ENCODE peak calls at places on chromosomes 12 and 14, in five cellular contexts. One of them, this sample, is unnamed.

GRCh38 chr14:83096092-83096491 is 1562.4 kb upstream of the SEL1L start:
- DNase-seq in activated T-cell treated with anti-CD3 and anti-CD28 coated beads for 1 hour: no peak
- DNase-seq in stimulated activated CD4-positive, alpha-beta T cell treated with anti-CD3 and anti-CD28 coated beads, Interleukin-2, amount 100 ng/mL, for 48 hours: no peak
- DNase-seq in cardiac fibroblast: no peak
- DNase-seq in Right ventricle myocardium superior: no peak
- DNase-seq in this sample: no peak

GRCh38 chr12:51752490-51752889 is 96.0 kb downstream of the FIGNL2 start:
- DNase-seq in activated T-cell treated with anti-CD3 and anti-CD28 coated beads for 1 hour: no peak
- DNase-seq in stimulated activated CD4-positive, alpha-beta T cell treated with anti-CD3 and anti-CD28 coated beads, Interleukin-2, amount 100 ng/mL, for 48 hours: no peak
- DNase-seq in cardiac fibroblast: peak; percentile 81
- DNase-seq in Right ventricle myocardium superior: peak; percentile 80
- DNase-seq in this sample: peak; percentile 55

GRCh38 chr12:14723763-14724162 is 27.4 kb upstream of the GUCY2C start:
- DNase-seq in activated T-cell treated with anti-CD3 and anti-CD28 coated beads for 1 hour: peak; percentile 40
- DNase-seq in stimulated activated CD4-positive, alpha-beta T cell treated with anti-CD3 and anti-CD28 coated beads, Interleukin-2, amount 100 ng/mL, for 48 hours: peak; percentile 50
- DNase-seq in cardiac fibroblast: peak; percentile 77
- DNase-seq in Right ventricle myocardium superior: peak; percentile 57
- DNase-seq in this sample: peak; percentile 34

GRCh38 chr14:100440758-100441203 is 117.6 kb downstream of the SLC25A47 start:
- DNase-seq in activated T-cell treated with anti-CD3 and anti-CD28 coated beads for 1 hour: no peak
- DNase-seq in stimulated activated CD4-positive, alpha-beta T cell treated with anti-CD3 and anti-CD28 coated beads, Interleukin-2, amount 100 ng/mL, for 48 hours: no peak
- DNase-seq in cardiac fibroblast: peak; percentile 47
- DNase-seq in Right ventricle myocardium superior: no peak
- DNase-seq in this sample: peak; percentile 60

GRCh38 chr14:63964063-63964462 is 111.3 kb downstream of the SYNE2 start:
- DNase-seq in activated T-cell treated with anti-CD3 and anti-CD28 coated beads for 1 hour: no peak
- DNase-seq in stimulated activated CD4-positive, alpha-beta T cell treated with anti-CD3 and anti-CD28 coated beads, Interleukin-2, amount 100 ng/mL, for 48 hours: no peak
- DNase-seq in cardiac fibroblast: no peak
- DNase-seq in Right ventricle myocardium superior: no peak
- DNase-seq in this sample: no peak

GRCh38 chr12:45732250-45732649 is 2.7 kb downstream of the ARID2 start:
- DNase-seq in activated T-cell treated with anti-CD3 and anti-CD28 coated beads for 1 hour: no peak
- DNase-seq in stimulated activated CD4-positive, alpha-beta T cell treated with anti-CD3 and anti-CD28 coated beads, Interleukin-2, amount 100 ng/mL, for 48 hours: no peak
- DNase-seq in cardiac fibroblast: peak; percentile 16
- DNase-seq in Right ventricle myocardium superior: no peak
- DNase-seq in this sample: no peak

GRCh38 chr12:89960607-89961394 is 252.2 kb upstream of the ATP2B1 start:
- DNase-seq in activated T-cell treated with anti-CD3 and anti-CD28 coated beads for 1 hour: no peak
- DNase-seq in stimulated activated CD4-positive, alpha-beta T cell treated with anti-CD3 and anti-CD28 coated beads, Interleukin-2, amount 100 ng/mL, for 48 hours: no peak
- DNase-seq in cardiac fibroblast: peak; percentile 26
- DNase-seq in Right ventricle myocardium superior: no peak
- DNase-seq in this sample: peak; percentile 89

GRCh38 chr14:100723135-100723883 is 3.4 kb upstream of the DLK1 start:
- DNase-seq in activated T-cell treated with anti-CD3 and anti-CD28 coated beads for 1 hour: no peak
- DNase-seq in stimulated activated CD4-positive, alpha-beta T cell treated with anti-CD3 and anti-CD28 coated beads, Interleukin-2, amount 100 ng/mL, for 48 hours: no peak
- DNase-seq in cardiac fibroblast: no peak
- DNase-seq in Right ventricle myocardium superior: no peak
- DNase-seq in this sample: no peak

GRCh38 chr12:10968765-10969456 is 17.8 kb downstream of the TAS2R50 start:
- DNase-seq in activated T-cell treated with anti-CD3 and anti-CD28 coated beads for 1 hour: no peak
- DNase-seq in stimulated activated CD4-positive, alpha-beta T cell treated with anti-CD3 and anti-CD28 coated beads, Interleukin-2, amount 100 ng/mL, for 48 hours: no peak
- DNase-seq in cardiac fibroblast: peak; percentile 92
- DNase-seq in Right ventricle myocardium superior: peak; percentile 45
- DNase-seq in this sample: no peak

GRCh38 chr12:29222200-29222599 is 73.1 kb downstream of the FAR2 start:
- DNase-seq in activated T-cell treated with anti-CD3 and anti-CD28 coated beads for 1 hour: no peak
- DNase-seq in stimulated activated CD4-positive, alpha-beta T cell treated with anti-CD3 and anti-CD28 coated beads, Interleukin-2, amount 100 ng/mL, for 48 hours: no peak
- DNase-seq in cardiac fibroblast: no peak
- DNase-seq in Right ventricle myocardium superior: no peak
- DNase-seq in this sample: no peak

GRCh38 chr14:94171208-94171607 is 2.9 kb upstream of the PPP4R4 start:
- DNase-seq in activated T-cell treated with anti-CD3 and anti-CD28 coated beads for 1 hour: no peak
- DNase-seq in stimulated activated CD4-positive, alpha-beta T cell treated with anti-CD3 and anti-CD28 coated beads, Interleukin-2, amount 100 ng/mL, for 48 hours: no peak
- DNase-seq in cardiac fibroblast: no peak
- DNase-seq in Right ventricle myocardium superior: no peak
- DNase-seq in this sample: peak; percentile 23

GRCh38 chr12:108888031-108888430 is 8.1 kb downstream of the DAO start:
- DNase-seq in activated T-cell treated with anti-CD3 and anti-CD28 coated beads for 1 hour: no peak
- DNase-seq in stimulated activated CD4-positive, alpha-beta T cell treated with anti-CD3 and anti-CD28 coated beads, Interleukin-2, amount 100 ng/mL, for 48 hours: no peak
- DNase-seq in cardiac fibroblast: no peak
- DNase-seq in Right ventricle myocardium superior: no peak
- DNase-seq in this sample: peak; percentile 11

GRCh38 chr12:32448581-32448980 is 49.2 kb downstream of the FGD4 start:
- DNase-seq in activated T-cell treated with anti-CD3 and anti-CD28 coated beads for 1 hour: no peak
- DNase-seq in stimulated activated CD4-positive, alpha-beta T cell treated with anti-CD3 and anti-CD28 coated beads, Interleukin-2, amount 100 ng/mL, for 48 hours: no peak
- DNase-seq in cardiac fibroblast: no peak
- DNase-seq in Right ventricle myocardium superior: no peak
- DNase-seq in this sample: peak; percentile 60

GRCh38 chr12:49883065-49883464 is 20.6 kb downstream of the FAIM2 start:
- DNase-seq in activated T-cell treated with anti-CD3 and anti-CD28 coated beads for 1 hour: no peak
- DNase-seq in stimulated activated CD4-positive, alpha-beta T cell treated with anti-CD3 and anti-CD28 coated beads, Interleukin-2, amount 100 ng/mL, for 48 hours: no peak
- DNase-seq in cardiac fibroblast: no peak
- DNase-seq in Right ventricle myocardium superior: no peak
- DNase-seq in this sample: no peak

GRCh38 chr12:95838125-95838524 is 20.6 kb upstream of the SNRPF start:
- DNase-seq in activated T-cell treated with anti-CD3 and anti-CD28 coated beads for 1 hour: no peak
- DNase-seq in stimulated activated CD4-positive, alpha-beta T cell treated with anti-CD3 and anti-CD28 coated beads, Interleukin-2, amount 100 ng/mL, for 48 hours: no peak
- DNase-seq in cardiac fibroblast: peak; percentile 53
- DNase-seq in Right ventricle myocardium superior: no peak
- DNase-seq in this sample: peak; percentile 40

GRCh38 chr12:15599266-15600037 is 189.7 kb downstream of the EPS8 start:
- DNase-seq in activated T-cell treated with anti-CD3 and anti-CD28 coated beads for 1 hour: no peak
- DNase-seq in stimulated activated CD4-positive, alpha-beta T cell treated with anti-CD3 and anti-CD28 coated beads, Interleukin-2, amount 100 ng/mL, for 48 hours: no peak
- DNase-seq in cardiac fibroblast: peak; percentile 97
- DNase-seq in Right ventricle myocardium superior: no peak
- DNase-seq in this sample: peak; percentile 62

GRCh38 chr14:70655110-70655826 is 13.6 kb downstream of the TTC9 start:
- DNase-seq in activated T-cell treated with anti-CD3 and anti-CD28 coated beads for 1 hour: peak; percentile 61
- DNase-seq in stimulated activated CD4-positive, alpha-beta T cell treated with anti-CD3 and anti-CD28 coated beads, Interleukin-2, amount 100 ng/mL, for 48 hours: peak; percentile 45
- DNase-seq in cardiac fibroblast: no peak
- DNase-seq in Right ventricle myocardium superior: no peak
- DNase-seq in this sample: peak; percentile 42

GRCh38 chr12:96311191-96311590 is 89.0 kb downstream of the CDK17 start:
- DNase-seq in activated T-cell treated with anti-CD3 and anti-CD28 coated beads for 1 hour: no peak
- DNase-seq in stimulated activated CD4-positive, alpha-beta T cell treated with anti-CD3 and anti-CD28 coated beads, Interleukin-2, amount 100 ng/mL, for 48 hours: no peak
- DNase-seq in cardiac fibroblast: no peak
- DNase-seq in Right ventricle myocardium superior: no peak
- DNase-seq in this sample: no peak

GRCh38 chr12:98416845-98417244 is 98.5 kb upstream of the TMPO start:
- DNase-seq in activated T-cell treated with anti-CD3 and anti-CD28 coated beads for 1 hour: no peak
- DNase-seq in stimulated activated CD4-positive, alpha-beta T cell treated with anti-CD3 and anti-CD28 coated beads, Interleukin-2, amount 100 ng/mL, for 48 hours: no peak
- DNase-seq in cardiac fibroblast: peak; percentile 82
- DNase-seq in Right ventricle myocardium superior: no peak
- DNase-seq in this sample: no peak

GRCh38 chr12:128269108-128269713 is 2.2 kb downstream of the TMEM132C start:
- DNase-seq in activated T-cell treated with anti-CD3 and anti-CD28 coated beads for 1 hour: no peak
- DNase-seq in stimulated activated CD4-positive, alpha-beta T cell treated with anti-CD3 and anti-CD28 coated beads, Interleukin-2, amount 100 ng/mL, for 48 hours: no peak
- DNase-seq in cardiac fibroblast: no peak
- DNase-seq in Right ventricle myocardium superior: no peak
- DNase-seq in this sample: no peak

GRCh38 chr12:8953773-8954402 is 4.4 kb upstream of the M6PR start:
- DNase-seq in activated T-cell treated with anti-CD3 and anti-CD28 coated beads for 1 hour: no peak
- DNase-seq in stimulated activated CD4-positive, alpha-beta T cell treated with anti-CD3 and anti-CD28 coated beads, Interleukin-2, amount 100 ng/mL, for 48 hours: no peak
- DNase-seq in cardiac fibroblast: no peak
- DNase-seq in Right ventricle myocardium superior: no peak
- DNase-seq in this sample: no peak

GRCh38 chr14:60738843-60739508 is 4.4 kb downstream of the MNAT1 start:
- DNase-seq in activated T-cell treated with anti-CD3 and anti-CD28 coated beads for 1 hour: no peak
- DNase-seq in stimulated activated CD4-positive, alpha-beta T cell treated with anti-CD3 and anti-CD28 coated beads, Interleukin-2, amount 100 ng/mL, for 48 hours: no peak
- DNase-seq in cardiac fibroblast: peak; percentile 23
- DNase-seq in Right ventricle myocardium superior: no peak
- DNase-seq in this sample: no peak

GRCh38 chr12:125988545-125988944 is 923.3 kb downstream of the AACS start:
- DNase-seq in activated T-cell treated with anti-CD3 and anti-CD28 coated beads for 1 hour: no peak
- DNase-seq in stimulated activated CD4-positive, alpha-beta T cell treated with anti-CD3 and anti-CD28 coated beads, Interleukin-2, amount 100 ng/mL, for 48 hours: no peak
- DNase-seq in cardiac fibroblast: no peak
- DNase-seq in Right ventricle myocardium superior: no peak
- DNase-seq in this sample: no peak

GRCh38 chr12:6341439-6342139 is at the start of gene TNFRSF1A:
- DNase-seq in activated T-cell treated with anti-CD3 and anti-CD28 coated beads for 1 hour: no peak
- DNase-seq in stimulated activated CD4-positive, alpha-beta T cell treated with anti-CD3 and anti-CD28 coated beads, Interleukin-2, amount 100 ng/mL, for 48 hours: no peak
- DNase-seq in cardiac fibroblast: peak; percentile 92
- DNase-seq in Right ventricle myocardium superior: peak; percentile 83
- DNase-seq in this sample: peak; percentile 85

GRCh38 chr12:117926391-117926899 is 42.3 kb downstream of the KSR2 start:
- DNase-seq in activated T-cell treated with anti-CD3 and anti-CD28 coated beads for 1 hour: no peak
- DNase-seq in stimulated activated CD4-positive, alpha-beta T cell treated with anti-CD3 and anti-CD28 coated beads, Interleukin-2, amount 100 ng/mL, for 48 hours: no peak
- DNase-seq in cardiac fibroblast: no peak
- DNase-seq in Right ventricle myocardium superior: no peak
- DNase-seq in this sample: no peak

GRCh38 chr14:68727315-68728078 is 65.4 kb downstream of the ZFP36L1 start:
- DNase-seq in activated T-cell treated with anti-CD3 and anti-CD28 coated beads for 1 hour: no peak
- DNase-seq in stimulated activated CD4-positive, alpha-beta T cell treated with anti-CD3 and anti-CD28 coated beads, Interleukin-2, amount 100 ng/mL, for 48 hours: no peak
- DNase-seq in cardiac fibroblast: no peak
- DNase-seq in Right ventricle myocardium superior: no peak
- DNase-seq in this sample: no peak

GRCh38 chr12:56220611-56221232 is 1.0 kb downstream of the RNF41 start:
- DNase-seq in activated T-cell treated with anti-CD3 and anti-CD28 coated beads for 1 hour: no peak
- DNase-seq in stimulated activated CD4-positive, alpha-beta T cell treated with anti-CD3 and anti-CD28 coated beads, Interleukin-2, amount 100 ng/mL, for 48 hours: no peak
- DNase-seq in cardiac fibroblast: peak; percentile 73
- DNase-seq in Right ventricle myocardium superior: no peak
- DNase-seq in this sample: no peak

GRCh38 chr12:54861927-54862326 is 7.6 kb downstream of the MUCL1 start:
- DNase-seq in activated T-cell treated with anti-CD3 and anti-CD28 coated beads for 1 hour: no peak
- DNase-seq in stimulated activated CD4-positive, alpha-beta T cell treated with anti-CD3 and anti-CD28 coated beads, Interleukin-2, amount 100 ng/mL, for 48 hours: no peak
- DNase-seq in cardiac fibroblast: no peak
- DNase-seq in Right ventricle myocardium superior: no peak
- DNase-seq in this sample: no peak

GRCh38 chr12:3483089-3483488 is 7.9 kb upstream of the PRMT8 start:
- DNase-seq in activated T-cell treated with anti-CD3 and anti-CD28 coated beads for 1 hour: no peak
- DNase-seq in stimulated activated CD4-positive, alpha-beta T cell treated with anti-CD3 and anti-CD28 coated beads, Interleukin-2, amount 100 ng/mL, for 48 hours: no peak
- DNase-seq in cardiac fibroblast: no peak
- DNase-seq in Right ventricle myocardium superior: no peak
- DNase-seq in this sample: no peak

GRCh38 chr12:131950182-131950913 is 606 bp downstream of the EP400 start:
- DNase-seq in activated T-cell treated with anti-CD3 and anti-CD28 coated beads for 1 hour: no peak
- DNase-seq in stimulated activated CD4-positive, alpha-beta T cell treated with anti-CD3 and anti-CD28 coated beads, Interleukin-2, amount 100 ng/mL, for 48 hours: no peak
- DNase-seq in cardiac fibroblast: no peak
- DNase-seq in Right ventricle myocardium superior: peak; percentile 61
- DNase-seq in this sample: no peak

GRCh38 chr14:87615822-87616679 is 376.9 kb downstream of the GALC start:
- DNase-seq in activated T-cell treated with anti-CD3 and anti-CD28 coated beads for 1 hour: peak; percentile 2
- DNase-seq in stimulated activated CD4-positive, alpha-beta T cell treated with anti-CD3 and anti-CD28 coated beads, Interleukin-2, amount 100 ng/mL, for 48 hours: peak; percentile 35
- DNase-seq in cardiac fibroblast: peak; percentile 42
- DNase-seq in Right ventricle myocardium superior: no peak
- DNase-seq in this sample: peak; percentile 48